ENCODE peak calls at places on chromosomes 16 and 17, in four cellular contexts. One of them, this sample, is unnamed. For H3K4me1, the result is how much of the 10 kb centered on the place peaks cover.

GRCh38 chr17:82909322-82909904 is 69.6 kb upstream of the ZNF750 start:
- DNase-seq in mucosa of descending colon: peak
- DNase-seq in colonic mucosa: no peak
- DNase-seq in CD4-positive, alpha-beta memory T cell: peak
- DNase-seq in this sample: no peak

GRCh38 chr17:28549274-28550132 is 2.9 kb downstream of the UNC119 start:
- DNase-seq in mucosa of descending colon: no peak
- DNase-seq in colonic mucosa: no peak
- DNase-seq in CD4-positive, alpha-beta memory T cell: peak
- DNase-seq in this sample: no peak

GRCh38 chr16:19168173-19169080 is at the start of gene SYT17:
- DNase-seq in mucosa of descending colon: peak
- DNase-seq in colonic mucosa: peak
- DNase-seq in CD4-positive, alpha-beta memory T cell: no peak
- DNase-seq in this sample: peak

GRCh38 chr17:81322271-81323082 is 27.4 kb upstream of the SLC38A10 start:
- DNase-seq in mucosa of descending colon: peak
- DNase-seq in colonic mucosa: no peak
- DNase-seq in CD4-positive, alpha-beta memory T cell: peak
- DNase-seq in this sample: peak

GRCh38 chr17:8856869-8857575 is 10.5 kb downstream of the PIK3R6 start:
- DNase-seq in mucosa of descending colon: no peak
- DNase-seq in colonic mucosa: no peak
- DNase-seq in CD4-positive, alpha-beta memory T cell: no peak
- DNase-seq in this sample: no peak

GRCh38 chr17:70539172-70539924 is 370.0 kb downstream of the KCNJ2 start:
- DNase-seq in mucosa of descending colon: no peak
- DNase-seq in colonic mucosa: no peak
- DNase-seq in CD4-positive, alpha-beta memory T cell: no peak
- DNase-seq in this sample: no peak

GRCh38 chr17:68061512-68062313 is 26.2 kb downstream of the KPNA2 start:
- DNase-seq in mucosa of descending colon: no peak
- DNase-seq in colonic mucosa: no peak
- DNase-seq in CD4-positive, alpha-beta memory T cell: no peak
- DNase-seq in this sample: no peak

GRCh38 chr17:17726721-17727060 is 45.4 kb downstream of the RAI1 start:
- DNase-seq in mucosa of descending colon: no peak
- DNase-seq in colonic mucosa: no peak
- DNase-seq in CD4-positive, alpha-beta memory T cell: no peak
- DNase-seq in this sample: no peak

GRCh38 chr16:21685034-21685455 is 21.3 kb downstream of the OTOA start:
- DNase-seq in mucosa of descending colon: no peak
- DNase-seq in colonic mucosa: no peak
- DNase-seq in CD4-positive, alpha-beta memory T cell: no peak
- DNase-seq in this sample: no peak

GRCh38 chr17:2685696-2686095 is 25.9 kb downstream of the CLUH start:
- DNase-seq in mucosa of descending colon: no peak
- DNase-seq in colonic mucosa: peak
- DNase-seq in CD4-positive, alpha-beta memory T cell: no peak
- DNase-seq in this sample: no peak

GRCh38 chr16:22317001-22317530 is 19.9 kb downstream of the POLR3E start:
- DNase-seq in mucosa of descending colon: no peak
- DNase-seq in colonic mucosa: no peak
- DNase-seq in CD4-positive, alpha-beta memory T cell: no peak
- DNase-seq in this sample: no peak

GRCh38 chr16:84819644-84820304 is at the start of gene CRISPLD2:
- DNase-seq in mucosa of descending colon: peak
- DNase-seq in colonic mucosa: peak
- DNase-seq in CD4-positive, alpha-beta memory T cell: peak
- DNase-seq in this sample: peak

GRCh38 chr17:27929990-27930389 is 36.8 kb upstream of the LYRM9 start:
- DNase-seq in mucosa of descending colon: no peak
- DNase-seq in colonic mucosa: no peak
- DNase-seq in CD4-positive, alpha-beta memory T cell: no peak
- DNase-seq in this sample: no peak

GRCh38 chr17:72249441-72249840 is 128.6 kb downstream of the SOX9 start:
- DNase-seq in mucosa of descending colon: peak
- DNase-seq in colonic mucosa: peak
- DNase-seq in CD4-positive, alpha-beta memory T cell: no peak
- DNase-seq in this sample: no peak

GRCh38 chr16:87371261-87371866 is 12.2 kb downstream of the FBXO31 start:
- DNase-seq in mucosa of descending colon: no peak
- DNase-seq in colonic mucosa: no peak
- DNase-seq in CD4-positive, alpha-beta memory T cell: no peak
- DNase-seq in this sample: no peak

GRCh38 chr17:43360376-43360738 is 38.4 kb upstream of the ARL4D start:
- DNase-seq in mucosa of descending colon: peak
- DNase-seq in colonic mucosa: peak
- DNase-seq in CD4-positive, alpha-beta memory T cell: peak
- DNase-seq in this sample: peak

GRCh38 chr17:74872313-74873035 is at the start of gene FDXR:
- DNase-seq in mucosa of descending colon: no peak
- DNase-seq in colonic mucosa: no peak
- DNase-seq in CD4-positive, alpha-beta memory T cell: no peak
- DNase-seq in this sample: peak

GRCh38 chr17:15890279-15890892 is 54.5 kb upstream of the ADORA2B start:
- DNase-seq in mucosa of descending colon: no peak
- DNase-seq in colonic mucosa: no peak
- DNase-seq in CD4-positive, alpha-beta memory T cell: no peak
- DNase-seq in this sample: no peak

GRCh38 chr17:17638467-17638866 is 42.8 kb upstream of the RAI1 start:
- DNase-seq in mucosa of descending colon: no peak
- DNase-seq in colonic mucosa: no peak
- DNase-seq in CD4-positive, alpha-beta memory T cell: no peak
- DNase-seq in this sample: no peak

GRCh38 chr17:72135546-72136325 is 14.9 kb downstream of the SOX9 start:
- DNase-seq in mucosa of descending colon: no peak
- DNase-seq in colonic mucosa: no peak
- DNase-seq in CD4-positive, alpha-beta memory T cell: no peak
- DNase-seq in this sample: no peak

GRCh38 chr17:2025220-2025621 is at the start of gene RTN4RL1:
- DNase-seq in mucosa of descending colon: peak
- DNase-seq in colonic mucosa: peak
- DNase-seq in CD4-positive, alpha-beta memory T cell: peak
- DNase-seq in this sample: peak

GRCh38 chr17:77877674-77878355 is 80.7 kb upstream of the TNRC6C start:
- DNase-seq in mucosa of descending colon: no peak
- DNase-seq in colonic mucosa: no peak
- DNase-seq in CD4-positive, alpha-beta memory T cell: no peak
- DNase-seq in this sample: no peak

GRCh38 chr17:82662711-82663261 is 14.5 kb upstream of the WDR45B start:
- DNase-seq in mucosa of descending colon: no peak
- DNase-seq in colonic mucosa: no peak
- DNase-seq in CD4-positive, alpha-beta memory T cell: no peak
- DNase-seq in this sample: no peak

GRCh38 chr16:23351360-23351759 is 49.3 kb downstream of the SCNN1B start:
- DNase-seq in mucosa of descending colon: peak
- DNase-seq in colonic mucosa: peak
- DNase-seq in CD4-positive, alpha-beta memory T cell: no peak
- DNase-seq in this sample: no peak

GRCh38 chr17:4588862-4589625 is 4.7 kb downstream of the SMTNL2 start:
- DNase-seq in mucosa of descending colon: no peak
- DNase-seq in colonic mucosa: no peak
- DNase-seq in CD4-positive, alpha-beta memory T cell: no peak
- DNase-seq in this sample: no peak

GRCh38 chr16:82091225-82091624 is 56.2 kb downstream of the HSD17B2 start:
- DNase-seq in mucosa of descending colon: no peak
- DNase-seq in colonic mucosa: no peak
- DNase-seq in CD4-positive, alpha-beta memory T cell: no peak
- DNase-seq in this sample: peak

GRCh38 chr17:7213895-7214299 is 5.7 kb downstream of the DLG4 start:
- DNase-seq in mucosa of descending colon: peak
- DNase-seq in colonic mucosa: no peak
- DNase-seq in CD4-positive, alpha-beta memory T cell: peak
- DNase-seq in this sample: peak

GRCh38 chr17:50872710-50873424 is 6.7 kb upstream of the TOB1 start:
- DNase-seq in mucosa of descending colon: no peak
- DNase-seq in colonic mucosa: no peak
- DNase-seq in CD4-positive, alpha-beta memory T cell: peak
- DNase-seq in this sample: no peak

GRCh38 chr17:40915721-40916256 is 21.7 kb downstream of the KRT23 start:
- DNase-seq in mucosa of descending colon: no peak
- DNase-seq in colonic mucosa: no peak
- DNase-seq in CD4-positive, alpha-beta memory T cell: no peak
- DNase-seq in this sample: peak

GRCh38 chr17:17568772-17569195 is 22.7 kb downstream of the PEMT start:
- DNase-seq in mucosa of descending colon: peak
- DNase-seq in colonic mucosa: peak
- DNase-seq in CD4-positive, alpha-beta memory T cell: peak
- DNase-seq in this sample: peak

GRCh38 chr16:20114356-20114755 is 40.7 kb upstream of the GPR139 start:
- DNase-seq in mucosa of descending colon: peak
- DNase-seq in colonic mucosa: no peak
- DNase-seq in CD4-positive, alpha-beta memory T cell: no peak
- DNase-seq in this sample: peak

GRCh38 chr17:45246861-45247428 is 14.9 kb downstream of the SPATA32 start:
- DNase-seq in mucosa of descending colon: peak
- DNase-seq in colonic mucosa: no peak
- DNase-seq in CD4-positive, alpha-beta memory T cell: peak
- DNase-seq in this sample: peak

GRCh38 chr17:74414510-74414909 is 17.4 kb upstream of the GPRC5C start:
- DNase-seq in mucosa of descending colon: no peak
- DNase-seq in colonic mucosa: no peak
- DNase-seq in CD4-positive, alpha-beta memory T cell: no peak
- DNase-seq in this sample: no peak

GRCh38 chr17:6427284-6427781 is 7.6 kb downstream of the AIPL1 start:
- DNase-seq in mucosa of descending colon: peak
- DNase-seq in colonic mucosa: no peak
- DNase-seq in CD4-positive, alpha-beta memory T cell: peak
- DNase-seq in this sample: peak

GRCh38 chr16:70395345-70395901 is 43.5 kb downstream of the ST3GAL2 start:
- DNase-seq in mucosa of descending colon: peak
- DNase-seq in colonic mucosa: peak
- DNase-seq in CD4-positive, alpha-beta memory T cell: peak
- DNase-seq in this sample: peak

GRCh38 chr16:12120331-12120981 is 143.9 kb downstream of the SNX29 start:
- DNase-seq in mucosa of descending colon: peak
- DNase-seq in colonic mucosa: no peak
- DNase-seq in CD4-positive, alpha-beta memory T cell: no peak
- DNase-seq in this sample: no peak
- H3K4me1 ChIP-seq in mucosa of descending colon: under half
- H3K4me1 ChIP-seq in colonic mucosa: under half
- H3K4me1 ChIP-seq in CD4-positive, alpha-beta memory T cell: under half
- H3K4me1 ChIP-seq in this sample: under half

DNA sequence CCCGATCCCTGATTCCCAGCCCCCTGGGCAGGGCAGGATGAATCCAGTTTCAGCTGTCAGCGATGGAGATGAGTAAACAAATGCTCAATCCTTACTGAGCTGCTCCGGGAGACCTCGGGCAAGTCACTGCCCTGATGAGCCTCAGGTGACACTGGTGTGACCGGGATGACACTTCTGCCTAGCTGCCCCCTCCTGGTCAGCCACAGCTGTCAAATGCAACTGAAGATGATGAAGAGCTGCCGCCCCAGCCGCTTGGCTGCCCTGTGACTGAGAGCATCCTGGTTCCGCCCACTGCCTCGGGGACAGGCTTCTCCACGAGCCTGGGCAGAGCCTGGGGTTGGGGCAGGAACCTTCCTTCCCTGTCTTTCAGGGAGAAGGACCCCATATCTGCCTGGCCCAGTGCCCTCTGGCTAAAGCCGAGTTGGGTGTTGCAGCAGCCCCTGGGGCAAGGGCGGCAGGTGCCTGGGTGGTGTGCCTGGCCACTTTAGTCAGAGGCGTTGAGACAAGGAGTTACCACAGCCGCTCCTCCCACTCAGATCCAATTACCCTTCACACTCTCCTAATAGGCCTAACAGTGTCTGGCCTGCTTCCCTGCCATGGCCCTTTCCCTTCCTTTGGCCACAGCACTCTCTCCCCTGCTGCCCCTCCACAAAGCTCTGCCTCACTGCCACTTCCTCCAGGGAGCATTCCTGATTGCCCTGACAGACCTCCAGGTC is 5.5 kb downstream of the CCL17 start:
- DNase-seq in mucosa of descending colon: no peak
- DNase-seq in colonic mucosa: no peak
- DNase-seq in CD4-positive, alpha-beta memory T cell: no peak
- DNase-seq in this sample: no peak
- H3K4me1 ChIP-seq in mucosa of descending colon: under half
- H3K4me1 ChIP-seq in colonic mucosa: under half
- H3K4me1 ChIP-seq in CD4-positive, alpha-beta memory T cell: under half
- H3K4me1 ChIP-seq in this sample: under half

GRCh38 chr17:63561819-63562218 is 11.5 kb downstream of the DCAF7 start:
- DNase-seq in mucosa of descending colon: no peak
- DNase-seq in colonic mucosa: no peak
- DNase-seq in CD4-positive, alpha-beta memory T cell: no peak
- DNase-seq in this sample: no peak

GRCh38 chr17:63568563-63568962 is 18.3 kb downstream of the DCAF7 start:
- DNase-seq in mucosa of descending colon: no peak
- DNase-seq in colonic mucosa: no peak
- DNase-seq in CD4-positive, alpha-beta memory T cell: no peak
- DNase-seq in this sample: no peak

GRCh38 chr17:63567229-63567628 is 17.0 kb downstream of the DCAF7 start:
- DNase-seq in mucosa of descending colon: no peak
- DNase-seq in colonic mucosa: no peak
- DNase-seq in CD4-positive, alpha-beta memory T cell: no peak
- DNase-seq in this sample: no peak

DNA sequence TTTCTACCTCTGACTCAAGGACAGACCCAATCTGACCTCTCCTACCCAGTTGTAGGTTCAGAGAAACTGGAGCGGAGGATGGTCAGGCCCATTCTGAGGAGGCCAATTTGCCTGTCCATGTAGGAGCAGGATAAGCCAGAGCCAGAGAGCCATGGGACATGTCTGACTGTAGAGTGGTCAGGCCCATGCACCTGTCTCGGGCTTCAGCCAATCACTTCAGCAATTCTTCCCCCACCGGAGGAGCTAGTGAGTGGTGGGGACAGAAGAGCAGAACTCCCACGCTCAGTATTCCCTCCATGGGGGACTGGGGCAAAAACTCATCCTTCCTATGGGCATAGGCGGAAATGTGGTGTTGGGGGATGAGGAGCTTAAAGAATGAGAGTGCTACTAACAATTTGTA is 14.3 kb downstream of the DCAF7 start:
- DNase-seq in mucosa of descending colon: no peak
- DNase-seq in colonic mucosa: no peak
- DNase-seq in CD4-positive, alpha-beta memory T cell: no peak
- DNase-seq in this sample: no peak
- H3K4me1 ChIP-seq in mucosa of descending colon: under half
- H3K4me1 ChIP-seq in colonic mucosa: under half
- H3K4me1 ChIP-seq in CD4-positive, alpha-beta memory T cell: under half
- H3K4me1 ChIP-seq in this sample: under half

DNA sequence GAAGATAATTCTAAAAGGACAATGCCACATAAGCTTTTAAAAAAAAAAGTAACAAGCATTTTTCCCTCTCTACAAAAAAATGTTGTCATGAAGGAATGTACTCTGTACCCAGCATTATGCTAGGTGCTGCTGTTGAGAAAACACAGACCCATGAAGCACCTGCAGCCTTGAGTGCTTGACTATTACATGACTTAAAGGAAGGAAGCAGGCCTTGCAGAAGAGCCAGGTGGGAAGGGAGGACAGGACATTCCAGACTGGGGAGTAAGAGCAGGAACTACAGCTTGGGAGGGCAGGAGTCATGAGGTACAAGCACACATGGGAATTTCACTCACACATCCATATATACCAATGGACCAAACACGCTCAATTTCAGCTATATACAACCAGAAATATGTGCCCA is 3.8 kb downstream of the MYO1D start:
- DNase-seq in mucosa of descending colon: no peak
- DNase-seq in colonic mucosa: no peak
- DNase-seq in CD4-positive, alpha-beta memory T cell: no peak
- DNase-seq in this sample: peak
- H3K4me1 ChIP-seq in mucosa of descending colon: under half
- H3K4me1 ChIP-seq in colonic mucosa: under half
- H3K4me1 ChIP-seq in CD4-positive, alpha-beta memory T cell: under half
- H3K4me1 ChIP-seq in this sample: under half

This sample was measured in PC-3.